ENCODE peak calls at places on chromosomes 5 and 9, in five cellular contexts. Z, I, N, D and S are unnamed samples.

GRCh38 chr5:172284275-172284971 is 859 bp upstream of the UBTD2 start:
- DNase-seq in D (peak; percentile 8), N (no peak), Z (no peak), I (no peak), S (peak; percentile 77)

GRCh38 chr5:176425138-176425537 is 8.8 kb upstream of the CLTB start:
- DNase-seq in N (no peak), I (no peak), Z (no peak), D (no peak), S (no peak)

GRCh38 chr9:94160594-94161501 is 76.6 kb downstream of the PTPDC1 start:
- DNase-seq in I (no peak), D (no peak), N (no peak), Z (no peak), S (peak; percentile 62)

GRCh38 chr9:108961151-108961550 is 27.0 kb downstream of the ABITRAM start:
- DNase-seq in I (no peak), D (no peak), N (no peak), Z (no peak), S (no peak)

GRCh38 chr9:16611969-16612368 is 258.5 kb downstream of the BNC2 start:
- DNase-seq in N (no peak), Z (no peak), I (no peak), D (no peak), S (no peak)

GRCh38 chr9:132160802-132161742 is 786 bp upstream of the NTNG2 start:
- DNase-seq in D (peak; percentile 47), Z (no peak), I (peak; percentile 35), N (peak; percentile 84), S (peak; percentile 97)

GRCh38 chr5:72453260-72453775 is 53.9 kb downstream of the ZNF366 start:
- DNase-seq in D (no peak), Z (no peak), I (no peak), N (no peak), S (no peak)

GRCh38 chr5:3364941-3365340 is 230.7 kb upstream of the IRX1 start:
- DNase-seq in N (no peak), D (no peak), I (no peak), Z (no peak), S (no peak)

GRCh38 chr9:117494401-117495130 is 79.7 kb upstream of the ASTN2 start:
- DNase-seq in Z (no peak), D (peak; percentile 48), I (no peak), N (peak; percentile 22), S (no peak)

GRCh38 chr9:137742698-137743097 is 123.9 kb downstream of the EHMT1 start:
- DNase-seq in N (peak; percentile 75), I (no peak), Z (no peak), D (no peak), S (no peak)

GRCh38 chr5:39619161-39619818 is 194.5 kb upstream of the DAB2 start:
- DNase-seq in N (no peak), I (no peak), Z (no peak), D (no peak), S (no peak)

GRCh38 chr5:39618391-39618790 is 193.6 kb upstream of the DAB2 start:
- DNase-seq in D (no peak), Z (no peak), N (no peak), I (no peak), S (no peak)

DNA sequence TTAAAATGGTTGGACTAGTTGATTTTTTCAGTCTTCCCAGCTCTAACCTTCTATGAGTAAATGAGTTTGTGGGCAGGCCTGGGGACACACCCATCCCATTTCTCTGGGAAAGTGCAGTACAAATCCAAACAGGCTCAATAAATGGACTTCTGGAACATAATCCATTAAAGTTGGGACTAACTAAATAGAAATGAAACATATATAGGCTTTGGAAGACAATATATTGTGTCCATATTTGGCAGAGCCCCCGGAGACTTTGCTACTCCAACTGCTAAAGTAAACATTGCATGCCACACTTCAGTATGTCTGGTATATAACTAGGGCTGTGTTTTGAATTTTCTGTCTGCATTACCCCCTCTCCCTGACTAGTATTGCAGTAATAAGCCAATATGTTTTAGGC is 191.4 kb upstream of the DAB2 start:
- DNase-seq in N (no peak), I (no peak), Z (no peak), D (no peak), S (peak; percentile 48)
- H3K4me1 ChIP-seq in N (no peaks in the 10 kb centered on the region), I (no peaks in the 10 kb centered on the region), Z (no peaks in the 10 kb centered on the region), D (no peaks in the 10 kb centered on the region), S (peaks cover 7% of the 10 kb centered on the region)

DNA sequence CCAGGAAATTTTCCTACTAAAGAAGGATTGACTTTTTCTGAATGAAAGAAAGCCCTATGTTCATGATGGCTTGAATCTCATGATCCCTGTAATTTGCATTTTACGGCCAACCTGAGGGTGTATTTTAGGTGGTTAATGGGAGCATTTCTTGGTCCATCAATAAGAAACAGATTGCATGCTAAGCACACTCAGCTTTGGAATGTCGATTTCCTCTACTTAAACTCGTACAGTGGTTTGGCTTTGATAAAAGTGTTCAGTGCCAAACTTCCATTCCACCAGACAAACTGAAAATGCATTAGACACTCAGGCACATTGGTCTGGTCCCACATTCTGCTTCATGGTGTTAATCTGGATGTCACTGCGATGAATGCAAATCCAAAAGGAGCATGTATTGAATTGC is 77.0 kb downstream of the VCAN start:
- DNase-seq in N (no peak), D (no peak), I (no peak), Z (no peak), S (no peak)
- H3K4me3 ChIP-seq in N (no peak overlapping the region), D (no peak overlapping the region), I (no peak overlapping the region), Z (no peak overlapping the region), S (no peak overlapping the region)

DNA sequence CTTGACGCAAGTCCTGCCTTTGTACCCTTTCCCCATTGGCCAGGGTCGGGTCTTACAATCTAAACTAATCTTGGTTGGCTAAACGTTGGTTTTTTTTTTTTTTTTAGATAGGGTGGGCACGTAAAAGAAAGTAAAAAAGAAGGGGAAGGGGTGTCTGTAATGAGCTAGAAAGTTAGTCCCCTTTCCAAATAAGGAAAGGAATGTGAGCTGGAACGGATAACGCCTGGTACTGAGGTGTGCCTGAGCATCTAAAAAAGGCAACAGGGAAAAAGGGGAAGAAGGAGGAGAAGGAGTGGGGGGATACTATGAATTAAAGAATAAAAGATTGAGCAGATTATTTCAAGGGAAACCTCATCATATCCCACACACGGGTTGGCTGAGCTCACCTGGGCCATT is 66.2 kb upstream of the IL17B start:
- DNase-seq in I (no peak), D (no peak), Z (no peak), N (no peak), S (no peak)
- H3K4me2 ChIP-seq in I (no peak overlapping the region), D (no peak overlapping the region), Z (no peak overlapping the region), N (no peak overlapping the region), S (peak overlapping the region; percentile 15)

GRCh38 chr5:103298557-103298956 is 40.0 kb downstream of the MACIR start:
- DNase-seq in N (no peak), Z (no peak), D (no peak), I (no peak), S (no peak)
- H3K4me1 ChIP-seq in N (no peaks in the 10 kb centered on the region), Z (no peaks in the 10 kb centered on the region), D (peaks cover 5% of the 10 kb centered on the region), I (no peaks in the 10 kb centered on the region), S (no peaks in the 10 kb centered on the region)

GRCh38 chr9:113887436-113887835 is 11.3 kb downstream of the ZNF618 start:
- DNase-seq in Z (no peak), I (no peak), N (no peak), D (no peak), S (no peak)

GRCh38 chr9:113885183-113886002 is 9.3 kb downstream of the ZNF618 start:
- DNase-seq in Z (no peak), N (no peak), D (no peak), I (no peak), S (peak; percentile 11)

GRCh38 chr9:113886933-113887332 is 10.8 kb downstream of the ZNF618 start:
- DNase-seq in Z (no peak), D (no peak), N (no peak), I (no peak), S (peak; percentile 53)

GRCh38 chr9:113886003-113886324 is 9.9 kb downstream of the ZNF618 start:
- DNase-seq in I (no peak), D (no peak), Z (no peak), N (no peak), S (peak; percentile 59)

GRCh38 chr9:113886471-113886870 is 10.4 kb downstream of the ZNF618 start:
- DNase-seq in I (no peak), N (no peak), Z (no peak), D (peak; percentile 44), S (no peak)
- H3K4me3 ChIP-seq in I (no peak overlapping the region), N (peak overlapping the region; percentile 30), Z (no peak overlapping the region), D (peak overlapping the region; percentile 24), S (peak overlapping the region; percentile 57)

GRCh38 chr5:53930457-53930856 is 370.0 kb downstream of the NDUFS4 start:
- DNase-seq in Z (no peak), N (no peak), D (no peak), I (no peak), S (no peak)
- H3K4me2 ChIP-seq in Z (no peak overlapping the region), N (no peak overlapping the region), D (no peak overlapping the region), I (no peak overlapping the region), S (no peak overlapping the region)

GRCh38 chr5:147427784-147428401 is 82.0 kb downstream of the DPYSL3 start:
- DNase-seq in D (no peak), I (no peak), N (no peak), Z (no peak), S (peak; percentile 26)

GRCh38 chr5:147432323-147432722 is 77.5 kb downstream of the DPYSL3 start:
- DNase-seq in Z (no peak), I (no peak), N (peak; percentile 63), D (no peak), S (no peak)

GRCh38 chr5:147434049-147434448 is 75.8 kb downstream of the DPYSL3 start:
- DNase-seq in N (no peak), Z (no peak), I (no peak), D (no peak), S (no peak)

GRCh38 chr5:147426928-147427327 is 82.9 kb downstream of the DPYSL3 start:
- DNase-seq in I (no peak), D (no peak), Z (no peak), N (no peak), S (no peak)

GRCh38 chr5:147431586-147431985 is 78.3 kb downstream of the DPYSL3 start:
- DNase-seq in D (no peak), Z (no peak), I (no peak), N (no peak), S (peak; percentile 19)
- H3K4me1 ChIP-seq in D (no peaks in the 10 kb centered on the region), Z (no peaks in the 10 kb centered on the region), I (peaks cover 19% of the 10 kb centered on the region), N (peaks cover 14% of the 10 kb centered on the region), S (peaks cover 13% of the 10 kb centered on the region)

DNA sequence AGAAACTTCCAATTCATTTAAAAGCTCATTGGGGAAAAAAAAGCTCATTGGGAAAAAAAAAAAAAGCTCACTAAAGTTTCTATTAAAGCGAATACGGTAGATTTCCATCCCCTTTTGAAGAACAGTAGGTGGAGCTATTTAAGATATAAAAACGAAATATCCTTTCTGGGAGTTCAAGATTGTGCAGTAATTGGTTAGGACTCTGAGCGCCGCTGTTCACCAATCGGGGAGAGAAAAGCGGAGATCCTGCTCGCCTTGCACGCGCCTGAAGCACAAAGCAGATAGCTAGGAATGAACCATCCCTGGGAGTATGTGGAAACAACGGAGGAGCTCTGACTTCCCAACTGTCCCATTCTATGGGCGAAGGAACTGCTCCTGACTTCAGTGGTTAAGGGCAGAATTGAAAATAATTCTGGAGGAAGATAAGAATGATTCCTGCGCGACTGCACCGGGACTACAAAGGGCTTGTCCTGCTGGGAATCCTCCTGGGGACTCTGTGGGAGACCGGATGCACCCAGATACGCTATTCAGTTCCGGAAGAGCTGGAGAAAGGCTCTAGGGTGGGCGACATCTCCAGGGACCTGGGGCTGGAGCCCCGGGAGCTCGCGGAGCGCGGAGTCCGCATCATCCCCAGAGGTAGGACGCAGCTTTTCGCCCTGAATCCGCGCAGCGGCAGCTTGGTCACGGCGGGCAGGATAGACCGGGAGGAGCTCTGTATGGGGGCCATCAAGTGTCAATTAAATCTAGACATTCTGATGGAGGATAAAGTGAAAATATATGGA is at the start of gene PCDHGA12:
- DNase-seq in I (no peak), D (peak; percentile 86), N (no peak), Z (no peak), S (peak; percentile 98)
- H3K4me3 ChIP-seq in I (no peak within 1 kb of the TSS), D (peak within 1 kb of the TSS; percentile 46), N (no peak within 1 kb of the TSS), Z (no peak within 1 kb of the TSS), S (peak within 1 kb of the TSS; percentile 65)

GRCh38 chr9:68778635-68779034 is 73.6 kb downstream of the PIP5K1B start:
- DNase-seq in Z (no peak), I (no peak), N (no peak), D (no peak), S (no peak)
- H3K4me2 ChIP-seq in Z (peak overlapping the region; percentile 81), I (no peak overlapping the region), N (no peak overlapping the region), D (peak overlapping the region; percentile 76), S (no peak overlapping the region)